ENCODE peak calls at places on chromosomes 12 and 14, in six cellular contexts. E is GM23248, M is NCI-H1436, L is skeletal muscle cell, O is ecto neural progenitor cell, S is T-helper 2 cell. T is an unnamed sample.
A peak's percentile ranks its signal among the peaks of the same experiment; 100 is the strongest.

GRCh38 chr14:65335548-65335947 is 77.0 kb upstream of the FUT8 start:
- DNase-seq in S (no peak), E (no peak), L (no peak), O (no peak), M (no peak), T (no peak)

GRCh38 chr12:125187148-125187733 is 122.0 kb downstream of the AACS start:
- DNase-seq in L (no peak), S (no peak), M (no peak), E (peak; percentile 19), O (peak; percentile 79), T (no peak)

GRCh38 chr12:108401964-108402363 is 62.9 kb upstream of the CMKLR1 start:
- DNase-seq in M (no peak), S (no peak), O (no peak), L (no peak), E (no peak), T (no peak)

GRCh38 chr14:92906420-92906819 is 16.5 kb upstream of the CHGA start:
- DNase-seq in S (no peak), E (no peak), L (no peak), O (no peak), M (no peak), T (no peak)

GRCh38 chr12:104137175-104137901 is 672 bp downstream of the NFYB start:
- DNase-seq in L (no peak), M (peak; percentile 35), S (peak; percentile 64), E (peak; percentile 72), O (peak; percentile 82), T (peak; percentile 85)

GRCh38 chr14:20350860-20351259 is 7.4 kb downstream of the PARP2 start:
- DNase-seq in E (peak; percentile 33), M (no peak), O (no peak), L (no peak), S (no peak), T (no peak)

GRCh38 chr12:2692156-2692555 is 102.6 kb upstream of the FKBP4 start:
- DNase-seq in M (no peak), O (peak; percentile 46), S (peak; percentile 77), E (no peak), L (no peak), T (no peak)

GRCh38 chr12:46369474-46370379 is 2.8 kb downstream of the SLC38A2 start:
- DNase-seq in S (no peak), M (no peak), E (no peak), O (no peak), L (no peak), T (no peak)

GRCh38 chr12:31597066-31597465 is 6.1 kb upstream of the DENND5B start:
- DNase-seq in E (no peak), M (no peak), O (no peak), S (no peak), L (no peak), T (no peak)

GRCh38 chr12:84117190-84117589 is 795.4 kb downstream of the SLC6A15 start:
- DNase-seq in L (no peak), M (no peak), E (no peak), S (no peak), O (no peak), T (no peak)

GRCh38 chr12:7144414-7145120 is 14.4 kb downstream of the CLSTN3 start:
- DNase-seq in M (peak; percentile 17), O (no peak), S (peak; percentile 36), L (no peak), E (peak; percentile 62), T (no peak)

GRCh38 chr12:41409628-41410027 is 221.5 kb downstream of the PDZRN4 start:
- DNase-seq in E (no peak), O (no peak), S (no peak), M (no peak), L (no peak), T (no peak)

GRCh38 chr12:57451233-57451778 is 3.8 kb upstream of the INHBE start:
- DNase-seq in E (peak; percentile 74), O (no peak), S (no peak), M (no peak), L (no peak), T (no peak)

GRCh38 chr12:53754196-53754595 is 2.4 kb upstream of the CISTR start:
- DNase-seq in E (no peak), S (no peak), M (no peak), O (no peak), L (no peak), T (no peak)

GRCh38 chr14:71230897-71231296 is 323.6 kb downstream of the PCNX1 start:
- DNase-seq in S (no peak), M (no peak), E (no peak), L (no peak), O (no peak), T (no peak)

GRCh38 chr12:52005903-52006703 is 643 bp upstream of the TAMALIN start:
- DNase-seq in L (no peak), E (no peak), M (no peak), S (no peak), O (peak; percentile 75), T (no peak)

GRCh38 chr14:77271113-77271710 is at the start of gene NGB:
- DNase-seq in E (no peak), M (no peak), O (no peak), L (no peak), S (no peak), T (no peak)

GRCh38 chr14:80536456-80536855 is 325.2 kb upstream of the DIO2 start:
- DNase-seq in M (no peak), O (no peak), L (no peak), S (no peak), E (no peak), T (no peak)

GRCh38 chr12:71046215-71046614 is 111.6 kb downstream of the TSPAN8 start:
- DNase-seq in S (no peak), E (peak; percentile 80), L (peak; percentile 76), M (no peak), O (no peak), T (no peak)

GRCh38 chr12:43338848-43339526 is 213.0 kb downstream of the ADAMTS20 start:
- DNase-seq in M (no peak), E (peak; percentile 78), S (peak; percentile 1), O (no peak), L (no peak), T (no peak)

GRCh38 chr12:20443792-20444191 is 75.5 kb downstream of the PDE3A start:
- DNase-seq in O (no peak), M (no peak), E (no peak), L (no peak), S (no peak), T (no peak)

GRCh38 chr12:94628369-94628768 is 22.0 kb downstream of the TMCC3 start:
- DNase-seq in O (no peak), L (no peak), S (no peak), E (no peak), M (no peak), T (no peak)

GRCh38 chr12:122753213-122753571 is 568 bp downstream of the DENR start:
- DNase-seq in O (no peak), E (no peak), M (no peak), S (no peak), L (no peak), T (no peak)

GRCh38 chr14:92516966-92517350 is 3.4 kb downstream of the RIN3 start:
- DNase-seq in L (no peak), E (no peak), O (no peak), S (no peak), M (no peak), T (no peak)

GRCh38 chr12:105386431-105386830 is 55.9 kb downstream of the C12orf75 start:
- DNase-seq in S (no peak), M (no peak), E (no peak), L (no peak), O (no peak), T (no peak)